ENCODE peak calls at places on chromosomes 1 and 21, in seven cellular contexts. One of them, this sample, is unnamed.

GRCh38 chr1:171083222-171083621 is 7.5 kb upstream of the FMO3 start:
- DNase-seq in GM12865: no peak
- DNase-seq in astrocyte of the cerebellum: no peak
- DNase-seq in epithelial cell of esophagus: no peak
- DNase-seq in lung: no peak
- DNase-seq in uterus: no peak
- DNase-seq in astrocyte: no peak
- DNase-seq in this sample: no peak

GRCh38 chr1:1355376-1355775 is 3.0 kb downstream of the MXRA8 start:
- DNase-seq in uterus: no peak
- DNase-seq in astrocyte of the cerebellum: no peak
- DNase-seq in lung: no peak
- DNase-seq in GM12865: no peak
- DNase-seq in astrocyte: no peak
- DNase-seq in epithelial cell of esophagus: peak
- DNase-seq in this sample: peak

GRCh38 chr1:244010599-244011211 is 40.4 kb upstream of the ZBTB18 start:
- DNase-seq in astrocyte of the cerebellum: no peak
- DNase-seq in astrocyte: peak
- DNase-seq in uterus: no peak
- DNase-seq in GM12865: no peak
- DNase-seq in epithelial cell of esophagus: no peak
- DNase-seq in lung: no peak
- DNase-seq in this sample: no peak

GRCh38 chr1:55927934-55928333 is 651.4 kb downstream of the PLPP3 start:
- DNase-seq in uterus: no peak
- DNase-seq in astrocyte of the cerebellum: no peak
- DNase-seq in GM12865: no peak
- DNase-seq in epithelial cell of esophagus: no peak
- DNase-seq in astrocyte: no peak
- DNase-seq in lung: no peak
- DNase-seq in this sample: no peak

GRCh38 chr1:34066921-34067603 is 98.0 kb downstream of the CSMD2 start:
- DNase-seq in epithelial cell of esophagus: no peak
- DNase-seq in lung: no peak
- DNase-seq in uterus: no peak
- DNase-seq in astrocyte of the cerebellum: peak
- DNase-seq in astrocyte: peak
- DNase-seq in GM12865: no peak
- DNase-seq in this sample: no peak

GRCh38 chr1:226666714-226667113 is 72.4 kb downstream of the ITPKB start:
- DNase-seq in astrocyte of the cerebellum: no peak
- DNase-seq in epithelial cell of esophagus: no peak
- DNase-seq in lung: no peak
- DNase-seq in uterus: no peak
- DNase-seq in GM12865: no peak
- DNase-seq in astrocyte: no peak
- DNase-seq in this sample: no peak

GRCh38 chr1:42679364-42679983 is 2.7 kb upstream of the YBX1 start:
- DNase-seq in GM12865: no peak
- DNase-seq in epithelial cell of esophagus: peak
- DNase-seq in uterus: no peak
- DNase-seq in astrocyte of the cerebellum: no peak
- DNase-seq in lung: no peak
- DNase-seq in astrocyte: peak
- DNase-seq in this sample: no peak

GRCh38 chr1:23562138-23562819 is 3.0 kb upstream of the ID3 start:
- DNase-seq in epithelial cell of esophagus: peak
- DNase-seq in astrocyte: peak
- DNase-seq in uterus: peak
- DNase-seq in astrocyte of the cerebellum: peak
- DNase-seq in lung: peak
- DNase-seq in GM12865: peak
- DNase-seq in this sample: peak

GRCh38 chr1:52264530-52265115 is 101.4 kb downstream of the CC2D1B start:
- DNase-seq in GM12865: no peak
- DNase-seq in astrocyte: peak
- DNase-seq in uterus: no peak
- DNase-seq in lung: no peak
- DNase-seq in epithelial cell of esophagus: no peak
- DNase-seq in astrocyte of the cerebellum: no peak
- DNase-seq in this sample: no peak

GRCh38 chr1:30176477-30176876 is 546.9 kb downstream of the MATN1 start:
- DNase-seq in epithelial cell of esophagus: no peak
- DNase-seq in astrocyte of the cerebellum: no peak
- DNase-seq in uterus: no peak
- DNase-seq in astrocyte: no peak
- DNase-seq in GM12865: no peak
- DNase-seq in lung: no peak
- DNase-seq in this sample: no peak

GRCh38 chr21:41802684-41803083 is 35.8 kb upstream of the RIPK4 start:
- DNase-seq in uterus: peak
- DNase-seq in astrocyte: peak
- DNase-seq in lung: no peak
- DNase-seq in astrocyte of the cerebellum: no peak
- DNase-seq in GM12865: no peak
- DNase-seq in epithelial cell of esophagus: no peak
- DNase-seq in this sample: no peak

GRCh38 chr1:224213438-224214119 is 30.5 kb downstream of the DEGS1 start:
- DNase-seq in astrocyte: no peak
- DNase-seq in lung: no peak
- DNase-seq in GM12865: peak
- DNase-seq in epithelial cell of esophagus: peak
- DNase-seq in astrocyte of the cerebellum: no peak
- DNase-seq in uterus: no peak
- DNase-seq in this sample: peak

GRCh38 chr1:42730988-42731387 is 9.0 kb downstream of the CLDN19 start:
- DNase-seq in uterus: no peak
- DNase-seq in astrocyte of the cerebellum: no peak
- DNase-seq in astrocyte: no peak
- DNase-seq in GM12865: peak
- DNase-seq in epithelial cell of esophagus: peak
- DNase-seq in lung: no peak
- DNase-seq in this sample: no peak

GRCh38 chr1:168019407-168019806 is 82.5 kb upstream of the MPC2 start:
- DNase-seq in epithelial cell of esophagus: no peak
- DNase-seq in astrocyte of the cerebellum: no peak
- DNase-seq in GM12865: no peak
- DNase-seq in uterus: no peak
- DNase-seq in lung: no peak
- DNase-seq in astrocyte: no peak
- DNase-seq in this sample: no peak

GRCh38 chr1:51289676-51290488 is 40.5 kb downstream of the TTC39A start:
- DNase-seq in astrocyte of the cerebellum: no peak
- DNase-seq in astrocyte: no peak
- DNase-seq in GM12865: no peak
- DNase-seq in epithelial cell of esophagus: no peak
- DNase-seq in lung: no peak
- DNase-seq in uterus: no peak
- DNase-seq in this sample: no peak

GRCh38 chr1:156489166-156489934 is 11.2 kb downstream of the MEF2D start:
- DNase-seq in astrocyte of the cerebellum: no peak
- DNase-seq in lung: no peak
- DNase-seq in GM12865: peak
- DNase-seq in epithelial cell of esophagus: no peak
- DNase-seq in uterus: no peak
- DNase-seq in astrocyte: no peak
- DNase-seq in this sample: no peak

GRCh38 chr21:30714946-30715345 is 3.6 kb downstream of the KRTAP21-3 start:
- DNase-seq in astrocyte: no peak
- DNase-seq in astrocyte of the cerebellum: no peak
- DNase-seq in lung: no peak
- DNase-seq in epithelial cell of esophagus: peak
- DNase-seq in GM12865: no peak
- DNase-seq in uterus: no peak
- DNase-seq in this sample: no peak

GRCh38 chr21:45319461-45320211 is 31.9 kb upstream of the POFUT2 start:
- DNase-seq in epithelial cell of esophagus: no peak
- DNase-seq in GM12865: no peak
- DNase-seq in lung: no peak
- DNase-seq in astrocyte of the cerebellum: no peak
- DNase-seq in uterus: no peak
- DNase-seq in astrocyte: peak
- DNase-seq in this sample: no peak

DNA sequence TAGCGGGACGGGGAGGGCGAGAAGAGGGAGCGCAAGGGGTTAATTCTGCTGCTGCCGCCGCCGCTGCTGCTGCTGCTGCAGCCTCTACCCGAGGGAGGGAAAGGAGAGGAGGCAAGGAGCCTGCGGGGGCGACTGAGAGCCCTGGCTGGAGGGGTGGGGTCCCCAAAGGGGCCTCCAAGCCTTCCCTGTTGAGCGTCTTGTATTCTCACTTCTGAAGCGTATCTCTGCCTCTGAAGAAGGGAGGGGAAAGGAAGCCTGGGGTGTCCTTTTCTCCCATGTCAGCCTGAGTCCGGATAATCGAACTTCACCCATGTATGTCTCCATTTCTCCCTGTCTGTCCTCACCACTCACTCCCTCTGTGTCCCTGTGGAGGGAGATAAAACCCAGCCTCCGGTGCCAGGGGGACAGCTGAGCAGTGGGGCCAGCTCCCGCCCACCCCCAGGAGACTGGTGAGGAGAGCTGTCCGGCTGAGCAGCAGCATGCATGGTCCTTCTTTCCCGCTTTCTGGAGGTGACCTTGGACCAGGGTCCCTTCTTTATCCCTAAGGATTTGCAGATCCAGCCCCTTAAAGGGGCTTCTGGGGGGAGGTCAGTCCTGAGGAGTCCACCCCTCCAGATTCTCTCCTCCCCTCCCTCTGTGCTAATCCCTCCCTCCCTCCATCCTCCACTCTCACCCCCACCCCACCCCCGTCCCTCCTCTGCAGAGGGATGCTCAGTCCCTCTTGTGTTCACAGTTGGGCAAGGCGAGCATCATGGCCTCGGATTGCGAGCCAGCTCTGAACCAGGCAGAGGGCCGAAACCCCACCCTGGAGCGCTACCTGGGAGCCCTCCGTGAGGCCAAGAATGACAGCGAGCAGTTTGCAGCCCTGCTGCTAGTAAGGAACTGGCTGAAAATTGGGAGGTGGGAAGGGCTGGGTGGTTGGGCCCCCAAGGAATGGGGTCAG is 1.0 kb downstream of the NCDN start:
- DNase-seq in astrocyte: no peak
- DNase-seq in epithelial cell of esophagus: no peak
- DNase-seq in lung: no peak
- DNase-seq in uterus: no peak
- DNase-seq in GM12865: no peak
- DNase-seq in astrocyte of the cerebellum: no peak
- DNase-seq in this sample: no peak
- TF ChIP-seq CTCF in astrocyte: no peak
- TF ChIP-seq CTCF in epithelial cell of esophagus: no peak
- TF ChIP-seq CTCF in lung: no peak
- TF ChIP-seq CTCF in uterus: no peak
- TF ChIP-seq CTCF in GM12865: no peak
- TF ChIP-seq CTCF in astrocyte of the cerebellum: peak
- TF ChIP-seq CTCF in this sample: no peak

GRCh38 chr1:68234094-68234493 is 1.8 kb upstream of the WLS start:
- DNase-seq in astrocyte of the cerebellum: no peak
- DNase-seq in uterus: no peak
- DNase-seq in epithelial cell of esophagus: peak
- DNase-seq in lung: no peak
- DNase-seq in GM12865: no peak
- DNase-seq in astrocyte: no peak
- DNase-seq in this sample: peak

GRCh38 chr1:68232354-68233148 is at the start of gene WLS:
- DNase-seq in uterus: peak
- DNase-seq in lung: peak
- DNase-seq in astrocyte: peak
- DNase-seq in epithelial cell of esophagus: peak
- DNase-seq in astrocyte of the cerebellum: peak
- DNase-seq in GM12865: no peak
- DNase-seq in this sample: no peak

GRCh38 chr1:68230901-68231626 is 1.3 kb downstream of the WLS start:
- DNase-seq in astrocyte of the cerebellum: no peak
- DNase-seq in astrocyte: no peak
- DNase-seq in uterus: peak
- DNase-seq in GM12865: no peak
- DNase-seq in lung: peak
- DNase-seq in epithelial cell of esophagus: peak
- DNase-seq in this sample: no peak

GRCh38 chr1:68231627-68232303 is 558 bp downstream of the WLS start:
- DNase-seq in epithelial cell of esophagus: peak
- DNase-seq in uterus: peak
- DNase-seq in astrocyte of the cerebellum: peak
- DNase-seq in lung: peak
- DNase-seq in astrocyte: peak
- DNase-seq in GM12865: no peak
- DNase-seq in this sample: no peak

DNA sequence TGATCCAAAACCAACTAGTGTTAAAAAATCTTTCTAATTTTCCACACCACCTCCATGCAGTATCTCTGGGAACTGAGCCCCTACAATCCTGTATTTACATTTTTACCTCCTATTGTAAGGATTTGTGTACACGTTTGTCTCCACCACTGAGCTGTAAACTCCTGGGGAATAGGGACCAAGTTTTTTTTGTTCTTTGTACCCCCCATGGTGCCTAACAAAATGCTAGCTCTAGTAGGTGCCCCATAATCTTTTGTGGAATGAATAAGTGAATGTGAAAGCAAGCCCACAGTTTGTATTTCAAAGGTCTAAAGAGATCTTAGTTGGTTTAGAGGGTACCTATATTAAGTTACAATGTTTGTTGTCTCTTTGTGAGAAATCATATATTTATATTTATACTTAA is 879 bp upstream of the WLS start:
- DNase-seq in epithelial cell of esophagus: no peak
- DNase-seq in astrocyte of the cerebellum: no peak
- DNase-seq in astrocyte: no peak
- DNase-seq in uterus: no peak
- DNase-seq in lung: no peak
- DNase-seq in GM12865: no peak
- DNase-seq in this sample: no peak
- H3K4me3 ChIP-seq in epithelial cell of esophagus: no peak
- H3K4me3 ChIP-seq in astrocyte of the cerebellum: peak
- H3K4me3 ChIP-seq in astrocyte: peak
- H3K4me3 ChIP-seq in uterus: peak
- H3K4me3 ChIP-seq in lung: no peak
- H3K4me3 ChIP-seq in GM12865: no peak
- H3K4me3 ChIP-seq in this sample: peak

DNA sequence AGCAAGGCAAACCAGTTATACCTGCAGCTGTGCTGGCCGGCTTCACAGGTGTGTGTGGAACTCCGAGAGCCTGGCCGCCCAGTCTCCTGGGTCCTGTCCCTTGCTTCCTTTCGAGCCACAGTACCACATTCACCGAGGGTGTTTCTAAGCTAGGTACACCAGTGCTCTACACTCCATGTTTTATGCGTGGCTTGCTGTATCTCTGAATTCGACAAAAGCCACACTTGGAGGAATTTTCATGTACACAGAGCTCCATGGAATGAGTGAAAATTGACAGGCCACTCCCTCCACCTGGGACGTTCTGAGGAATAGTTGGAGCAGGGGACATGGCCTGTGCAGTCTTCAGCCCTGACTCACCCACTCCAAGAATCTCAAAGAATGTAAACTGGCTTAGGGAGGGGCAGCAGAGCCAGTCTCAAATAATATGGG is 14.0 kb downstream of the ETS2 start:
- DNase-seq in epithelial cell of esophagus: peak
- DNase-seq in astrocyte: peak
- DNase-seq in lung: peak
- DNase-seq in uterus: no peak
- DNase-seq in astrocyte of the cerebellum: no peak
- DNase-seq in GM12865: no peak
- DNase-seq in this sample: peak
- TF ChIP-seq CTCF in epithelial cell of esophagus: no peak
- TF ChIP-seq CTCF in astrocyte: no peak
- TF ChIP-seq CTCF in lung: no peak
- TF ChIP-seq CTCF in uterus: no peak
- TF ChIP-seq CTCF in astrocyte of the cerebellum: no peak
- TF ChIP-seq CTCF in GM12865: no peak
- TF ChIP-seq CTCF in this sample: no peak

GRCh38 chr1:15758953-15759661 is 512 bp downstream of the FBLIM1 start:
- DNase-seq in astrocyte: no peak
- DNase-seq in epithelial cell of esophagus: no peak
- DNase-seq in lung: no peak
- DNase-seq in uterus: no peak
- DNase-seq in GM12865: no peak
- DNase-seq in astrocyte of the cerebellum: no peak
- DNase-seq in this sample: no peak
- H3K4me3 ChIP-seq in astrocyte: peak
- H3K4me3 ChIP-seq in epithelial cell of esophagus: peak
- H3K4me3 ChIP-seq in lung: peak
- H3K4me3 ChIP-seq in uterus: peak
- H3K4me3 ChIP-seq in GM12865: no peak
- H3K4me3 ChIP-seq in astrocyte of the cerebellum: peak
- H3K4me3 ChIP-seq in this sample: peak